ENCODE peak calls at places on chromosomes 7 and 10, in seven cellular contexts. J is GM12865; N is T-helper 1 cell; X is central memory CD4-positive, alpha-beta T cell; C is stimulated activated CD4-positive, alpha-beta T cell treated with anti-CD3 and anti-CD28 coated beads, Interleukin-15, amount 100 ng/mL, for 48 hours; Q is activated T-helper 1 cell treated with anti-CD3 and anti-CD28 coated beads, Interleukin-12 subunit alpha, Interleukin-12 subunit beta, Interleukin-2, Interleukin-4 antibody, amounts not matched to agents 30 ng/mL and 10 ng/mL and 1 ng/mL, durations not matched to agents 14 hours and 24 hours and 36 hours; F is iris pigment epithelial cell. H is an unnamed sample.

GRCh38 chr7:83677180-83677866 is 28.4 kb upstream of the SEMA3E start:
- DNase-seq in J (no peak), N (no peak), X (no peak), C (no peak), Q (no peak), F (peak), H (no peak)

GRCh38 chr10:97514344-97514743 is 15.6 kb downstream of the UBTD1 start:
- DNase-seq in J (no peak), N (no peak), X (no peak), C (no peak), Q (no peak), F (no peak), H (no peak)

GRCh38 chr7:86939197-86939814 is 120.1 kb downstream of the ELAPOR2 start:
- DNase-seq in J (peak), N (peak), X (peak), C (no peak), Q (peak), F (peak), H (peak)

GRCh38 chr7:80876894-80877414 is 41.9 kb downstream of the SEMA3C start:
- DNase-seq in J (no peak), N (no peak), X (no peak), C (no peak), Q (no peak), F (peak), H (no peak)

GRCh38 chr7:120052884-120053382 is 220.0 kb upstream of the KCND2 start:
- DNase-seq in J (no peak), N (no peak), X (no peak), C (no peak), Q (no peak), F (peak), H (peak)

GRCh38 chr10:132429281-132430230 is 32.6 kb downstream of the PWWP2B start:
- DNase-seq in J (no peak), N (no peak), X (no peak), C (no peak), Q (no peak), F (no peak), H (no peak)

GRCh38 chr10:99731296-99732032 is 463 bp downstream of the COX15 start:
- DNase-seq in J (no peak), N (no peak), X (no peak), C (no peak), Q (no peak), F (no peak), H (no peak)

GRCh38 chr7:50644114-50644513 is 78.9 kb upstream of the DDC start:
- DNase-seq in J (no peak), N (no peak), X (no peak), C (no peak), Q (no peak), F (no peak), H (no peak)

GRCh38 chr10:98696516-98696915 is 249.8 kb upstream of the HPS1 start:
- DNase-seq in J (no peak), N (no peak), X (no peak), C (no peak), Q (no peak), F (no peak), H (no peak)

GRCh38 chr7:129514683-129515082 is 12.4 kb downstream of the SMKR1 start:
- DNase-seq in J (no peak), N (no peak), X (no peak), C (no peak), Q (no peak), F (peak), H (no peak)

GRCh38 chr7:74665296-74665938 is 7.9 kb downstream of the GTF2I start:
- DNase-seq in J (peak), N (no peak), X (no peak), C (no peak), Q (no peak), F (no peak), H (no peak)

GRCh38 chr10:44278669-44279337 is 106.1 kb downstream of the CXCL12 start:
- DNase-seq in J (no peak), N (no peak), X (no peak), C (no peak), Q (no peak), F (no peak), H (no peak)

GRCh38 chr10:63600540-63600939 is 79.3 kb downstream of the REEP3 start:
- DNase-seq in J (no peak), N (no peak), X (no peak), C (no peak), Q (no peak), F (no peak), H (no peak)

GRCh38 chr7:47180268-47180826 is 401.6 kb downstream of the TNS3 start:
- DNase-seq in J (peak), N (no peak), X (no peak), C (no peak), Q (no peak), F (peak), H (peak)

GRCh38 chr7:47078241-47078640 is 503.7 kb downstream of the TNS3 start:
- DNase-seq in J (no peak), N (no peak), X (no peak), C (no peak), Q (no peak), F (peak), H (no peak)

GRCh38 chr10:122475130-122475529 is 13.8 kb downstream of the HTRA1 start:
- DNase-seq in J (no peak), N (no peak), X (no peak), C (no peak), Q (no peak), F (no peak), H (no peak)

GRCh38 chr10:94205370-94205930 is 157.3 kb downstream of the NOC3L start:
- DNase-seq in J (no peak), N (no peak), X (no peak), C (no peak), Q (no peak), F (peak), H (no peak)